ENCODE peak calls at places on chromosomes 11 and 22, in five cellular contexts. X is AG09309, J is fibroblast of lung, U is GM12878, G is AG04450. I is an unnamed sample.
A peak's percentile ranks its signal among the peaks of the same experiment; 100 is the strongest.

GRCh38 chr22:31637938-31638618 is 23.9 kb downstream of the PISD start:
- DNase-seq in U (no peak), G (no peak), J (no peak), X (no peak), I (no peak)

GRCh38 chr11:12330491-12331231 is 46.7 kb upstream of the PARVA start:
- DNase-seq in G (no peak), X (no peak), U (no peak), J (peak; percentile 19), I (no peak)

GRCh38 chr11:32586576-32587190 is 3.1 kb downstream of the EIF3M start:
- DNase-seq in U (no peak), G (no peak), X (no peak), J (peak; percentile 16), I (peak; percentile 29)

GRCh38 chr11:134223066-134223465 is 701 bp downstream of the NCAPD3 start:
- DNase-seq in J (no peak), X (no peak), G (no peak), U (no peak), I (no peak)

GRCh38 chr11:62428871-62429601 is 10.2 kb downstream of the SCGB1A1 start:
- DNase-seq in X (no peak), G (no peak), J (no peak), U (no peak), I (no peak)

GRCh38 chr11:33742249-33742851 is 6.1 kb upstream of the CD59 start:
- DNase-seq in X (no peak), J (no peak), U (no peak), G (no peak), I (no peak)

GRCh38 chr11:67499808-67500793 is 5.1 kb downstream of the PITPNM1 start:
- DNase-seq in G (no peak), J (no peak), U (no peak), X (no peak), I (no peak)

GRCh38 chr11:23288001-23288783 is 427.9 kb upstream of the CCDC179 start:
- DNase-seq in U (no peak), X (peak; percentile 50), J (peak; percentile 84), G (peak; percentile 72), I (no peak)

GRCh38 chr11:69435161-69435990 is 46.1 kb upstream of the LINC01488 start:
- DNase-seq in U (no peak), X (no peak), J (no peak), G (no peak), I (no peak)

GRCh38 chr11:12042215-12042676 is 33.8 kb upstream of the DKK3 start:
- DNase-seq in X (peak; percentile 96), G (peak; percentile 89), U (no peak), J (peak; percentile 98), I (peak; percentile 44)

GRCh38 chr11:68798221-68798813 is 43.4 kb downstream of the CPT1A start:
- DNase-seq in U (no peak), J (no peak), X (no peak), G (no peak), I (no peak)

GRCh38 chr11:117009905-117010605 is 88.2 kb downstream of the SIK3 start:
- DNase-seq in X (no peak), G (no peak), U (no peak), J (peak; percentile 23), I (no peak)

GRCh38 chr11:86623041-86623621 is 49.3 kb downstream of the ME3 start:
- DNase-seq in X (no peak), U (no peak), G (no peak), J (peak; percentile 58), I (no peak)

GRCh38 chr22:44200855-44201550 is 20.3 kb downstream of the PARVG start:
- DNase-seq in X (no peak), U (no peak), G (no peak), J (no peak), I (no peak)

GRCh38 chr22:19178065-19178658 is 374 bp downstream of the SLC25A1 start:
- DNase-seq in G (no peak), J (peak; percentile 15), U (no peak), X (no peak), I (no peak)

GRCh38 chr11:13007702-13008435 is 1.2 kb upstream of the RASSF10 start:
- DNase-seq in X (no peak), J (peak; percentile 18), G (no peak), U (no peak), I (no peak)

GRCh38 chr22:32411388-32411787 is 659 bp downstream of the RTCB start:
- DNase-seq in U (no peak), J (peak; percentile 52), G (no peak), X (no peak), I (no peak)

DNA sequence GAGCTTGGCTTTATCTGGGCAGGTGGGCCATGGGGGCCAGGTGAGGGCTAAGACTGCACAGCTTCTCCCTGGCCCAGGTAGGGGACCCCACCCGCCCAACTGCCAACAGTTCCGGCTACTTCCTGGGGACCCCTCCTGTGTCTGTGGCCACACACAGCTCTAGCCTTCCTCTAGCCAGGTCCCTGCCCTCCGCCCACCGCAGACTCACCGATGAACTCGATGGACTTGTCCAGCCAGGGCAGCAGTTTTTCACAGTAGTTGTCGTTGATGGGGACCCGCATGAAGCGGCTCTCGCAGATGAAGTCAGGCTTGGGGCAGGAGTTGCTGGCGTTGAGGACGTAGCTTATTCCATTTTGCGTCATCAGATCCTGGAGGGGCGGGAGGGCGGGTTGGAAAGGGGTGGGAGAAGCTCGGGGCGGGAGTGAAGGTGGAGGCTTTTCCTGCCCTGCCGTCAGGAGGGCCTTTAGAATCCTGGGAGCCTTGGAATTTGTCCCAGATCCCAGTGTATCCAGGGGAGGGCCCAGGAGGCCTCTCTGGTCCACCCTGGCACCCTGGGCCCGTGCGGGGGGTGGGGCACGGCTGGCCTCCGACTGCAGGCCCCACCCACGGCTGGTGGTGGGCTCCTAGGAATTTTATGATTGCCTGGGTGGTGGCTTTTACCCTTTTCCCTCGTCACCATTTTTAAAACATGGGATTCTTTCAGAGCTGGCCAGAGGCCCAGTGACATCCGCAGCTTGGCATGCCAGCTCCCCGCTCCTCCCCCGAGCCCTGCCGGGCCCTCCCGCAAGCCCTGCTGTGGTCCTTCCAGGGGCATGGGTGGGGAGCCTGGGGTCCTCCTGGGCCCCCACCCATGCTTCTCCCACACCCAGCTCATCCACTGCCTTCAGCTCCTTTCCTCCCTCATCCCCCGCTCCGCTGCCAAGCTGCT is 13.9 kb downstream of the DUSP8 start:
- DNase-seq in U (no peak), X (peak; percentile 25), J (peak; percentile 82), G (peak; percentile 62), I (no peak)
- H3K4me3 ChIP-seq in U (no peak overlapping the region), X (no peak overlapping the region), J (no peak overlapping the region), G (no peak overlapping the region), I (no peak overlapping the region)

GRCh38 chr11:126501641-126502040 is 146.2 kb downstream of the ST3GAL4 start:
- DNase-seq in X (no peak), G (no peak), J (no peak), U (no peak), I (no peak)

GRCh38 chr11:126498281-126498680 is 142.8 kb downstream of the ST3GAL4 start:
- DNase-seq in X (no peak), J (no peak), G (no peak), U (no peak), I (no peak)

GRCh38 chr11:126500981-126501380 is 145.5 kb downstream of the ST3GAL4 start:
- DNase-seq in X (no peak), J (no peak), U (no peak), G (no peak), I (no peak)

GRCh38 chr11:126497581-126498109 is 142.2 kb downstream of the ST3GAL4 start:
- DNase-seq in U (no peak), X (no peak), G (no peak), J (no peak), I (no peak)

DNA sequence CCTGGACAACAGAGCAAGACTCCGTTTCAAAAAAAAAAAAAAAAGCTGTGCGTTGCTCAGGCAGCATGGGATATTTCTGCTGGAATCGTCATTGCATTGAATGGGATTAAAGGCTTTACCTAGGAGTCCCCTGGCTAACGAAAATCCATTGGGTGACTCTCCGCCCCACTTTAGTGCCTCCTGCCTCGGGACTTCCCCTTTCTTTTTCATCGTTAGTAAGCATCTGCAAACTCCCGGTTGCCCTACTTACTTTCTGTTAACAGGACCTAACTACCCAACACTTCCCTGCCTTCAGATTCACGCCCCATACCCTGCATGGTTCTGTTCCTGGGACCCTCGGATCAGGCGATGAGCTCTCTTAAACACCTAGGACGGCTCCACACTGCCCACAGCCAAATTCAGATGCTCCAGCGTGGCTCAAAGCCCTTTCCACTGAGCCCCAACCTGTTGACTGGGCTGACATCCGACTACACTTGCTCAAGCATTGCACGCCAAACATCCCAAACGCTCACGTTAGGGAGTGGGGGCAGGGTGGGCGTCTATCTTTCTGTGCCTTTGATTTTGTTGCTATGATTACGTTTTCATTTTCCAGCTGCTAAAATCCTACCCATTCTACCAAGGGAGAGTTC is 143.8 kb downstream of the ST3GAL4 start:
- DNase-seq in X (no peak), U (no peak), J (no peak), G (no peak), I (no peak)
- H3K4me3 ChIP-seq in X (no peak overlapping the region), U (no peak overlapping the region), J (no peak overlapping the region), G (no peak overlapping the region), I (no peak overlapping the region)

GRCh38 chr11:102111011-102111786 is 952 bp downstream of the YAP1 start:
- DNase-seq in G (no peak), J (peak; percentile 84), X (no peak), U (no peak), I (no peak)
- H3K4me3 ChIP-seq in G (peak overlapping the region; percentile 90), J (peak overlapping the region; percentile 75), X (peak overlapping the region; percentile 98), U (no peak overlapping the region), I (peak overlapping the region; percentile 83)

GRCh38 chr22:37284807-37285355 is 2.6 kb downstream of the CYTH4 start:
- DNase-seq in X (no peak), G (no peak), J (no peak), U (peak; percentile 68), I (no peak)

GRCh38 chr22:37282385-37282677 is at the start of gene CYTH4:
- DNase-seq in G (no peak), X (no peak), U (no peak), J (no peak), I (no peak)

GRCh38 chr22:37281646-37282384 is 493 bp upstream of the CYTH4 start:
- DNase-seq in G (no peak), X (no peak), U (no peak), J (no peak), I (no peak)

GRCh38 chr22:37284126-37284806 is 2.0 kb downstream of the CYTH4 start:
- DNase-seq in U (no peak), J (no peak), X (no peak), G (no peak), I (no peak)

DNA sequence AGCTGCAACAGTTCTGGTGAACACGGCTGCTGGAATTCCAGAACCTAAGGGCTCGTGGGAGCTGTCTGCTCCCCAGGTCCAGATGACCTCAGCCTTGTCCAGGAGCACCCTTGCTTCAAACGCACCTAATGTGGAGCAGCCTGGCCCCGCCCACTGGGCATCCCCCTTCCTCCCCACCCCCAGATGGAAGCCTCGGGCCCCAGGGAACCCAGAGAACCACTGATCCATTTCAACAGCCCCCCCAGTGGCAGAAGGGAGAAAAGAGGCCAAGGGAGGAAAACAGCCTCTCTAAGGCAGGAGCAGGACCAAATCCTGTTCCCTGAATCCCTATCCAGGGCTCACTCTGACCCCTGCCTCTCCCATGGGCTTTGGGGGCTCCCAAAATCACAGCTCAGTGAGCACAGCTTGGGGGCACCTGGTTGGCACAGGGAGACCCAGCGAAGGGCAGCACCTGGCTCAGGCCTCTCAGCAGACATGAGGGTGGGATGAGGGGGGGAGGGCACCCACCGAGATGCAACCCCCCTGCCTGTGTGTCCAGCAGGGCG is 1.2 kb downstream of the CYTH4 start:
- DNase-seq in G (no peak), J (no peak), U (no peak), X (no peak), I (no peak)
- H3K4me3 ChIP-seq in G (no peak overlapping the region), J (no peak overlapping the region), U (peak overlapping the region; percentile 69), X (no peak overlapping the region), I (no peak overlapping the region)